ENCODE peak calls at places on chromosomes 11 and 22, in eight cellular contexts. J is brain microvascular endothelial cell; E is CD4-positive, alpha-beta memory T cell; P is AG04450; W is lung; N is cardiac muscle cell; L is NCI-H1417; C is C1 segment of cervical spinal cord. H is an unnamed sample.

GRCh38 chr11:11472096-11472495 is 119.0 kb upstream of the CSNK2A3 start:
- DNase-seq in J (no peak), E (no peak), P (no peak), W (no peak), N (no peak), L (no peak), C (no peak), H (no peak)

GRCh38 chr22:45680932-45681700 is 9.5 kb downstream of the ATXN10 start:
- DNase-seq in J (peak), E (no peak), P (peak), W (no peak), N (peak), L (no peak), C (no peak), H (no peak)

GRCh38 chr11:101442936-101443521 is 140.8 kb downstream of the TRPC6 start:
- DNase-seq in J (no peak), E (no peak), P (no peak), W (no peak), N (no peak), L (no peak), C (no peak), H (no peak)

GRCh38 chr11:100761806-100762205 is 74.7 kb downstream of the ARHGAP42 start:
- DNase-seq in J (no peak), E (no peak), P (no peak), W (no peak), N (no peak), L (no peak), C (no peak), H (no peak)

GRCh38 chr22:46469701-46470100 is 67.7 kb downstream of the CELSR1 start:
- DNase-seq in J (no peak), E (no peak), P (no peak), W (no peak), N (no peak), L (no peak), C (no peak), H (no peak)

GRCh38 chr11:27977031-27977430 is 130.9 kb downstream of the KIF18A start:
- DNase-seq in J (peak), E (no peak), P (no peak), W (no peak), N (peak), L (no peak), C (no peak), H (no peak)

GRCh38 chr11:70763606-70764005 is 365.3 kb downstream of the CTTN start:
- DNase-seq in J (no peak), E (no peak), P (no peak), W (no peak), N (no peak), L (no peak), C (no peak), H (no peak)

GRCh38 chr11:1878134-1879031 is 13.3 kb downstream of the PRR33 start:
- DNase-seq in J (no peak), E (no peak), P (no peak), W (no peak), N (no peak), L (no peak), C (no peak), H (no peak)

GRCh38 chr11:12234216-12234615 is 123.8 kb downstream of the MICAL2 start:
- DNase-seq in J (no peak), E (no peak), P (no peak), W (no peak), N (peak), L (no peak), C (no peak), H (no peak)

GRCh38 chr11:75279273-75279672 is 38.7 kb downstream of the TPBGL start:
- DNase-seq in J (no peak), E (no peak), P (no peak), W (no peak), N (no peak), L (no peak), C (no peak), H (no peak)

GRCh38 chr11:2077061-2077802 is 62.0 kb downstream of the IGF2 start:
- DNase-seq in J (peak), E (no peak), P (no peak), W (no peak), N (peak), L (no peak), C (no peak), H (no peak)

GRCh38 chr11:2271327-2272240 is 1.2 kb upstream of the ASCL2 start:
- DNase-seq in J (no peak), E (no peak), P (no peak), W (peak), N (no peak), L (no peak), C (no peak), H (peak)

GRCh38 chr11:75100314-75100713 is 3.6 kb upstream of the OR2AT4 start:
- DNase-seq in J (peak), E (no peak), P (peak), W (no peak), N (peak), L (no peak), C (no peak), H (no peak)

GRCh38 chr11:124080319-124081001 is 34.8 kb upstream of the VWA5A start:
- DNase-seq in J (no peak), E (no peak), P (no peak), W (no peak), N (no peak), L (no peak), C (no peak), H (no peak)

GRCh38 chr22:38108561-38109319 is 1.7 kb downstream of the BAIAP2L2 start:
- DNase-seq in J (no peak), E (no peak), P (no peak), W (no peak), N (no peak), L (no peak), C (no peak), H (no peak)

GRCh38 chr11:36436589-36436988 is 73.5 kb downstream of the TRAF6 start:
- DNase-seq in J (no peak), E (no peak), P (no peak), W (no peak), N (no peak), L (no peak), C (no peak), H (no peak)

GRCh38 chr11:83092488-83093384 is 21.0 kb upstream of the RAB30 start:
- DNase-seq in J (no peak), E (no peak), P (no peak), W (no peak), N (no peak), L (no peak), C (no peak), H (no peak)

GRCh38 chr22:17866127-17866526 is 91.9 kb upstream of the BID start:
- DNase-seq in J (no peak), E (no peak), P (no peak), W (no peak), N (no peak), L (no peak), C (peak), H (no peak)

GRCh38 chr11:86360775-86361395 is 13.8 kb upstream of the CCDC81 start:
- DNase-seq in J (peak), E (no peak), P (peak), W (no peak), N (peak), L (no peak), C (no peak), H (no peak)

GRCh38 chr11:134231958-134232674 is 7.6 kb downstream of the VPS26B start:
- DNase-seq in J (no peak), E (no peak), P (no peak), W (no peak), N (no peak), L (no peak), C (no peak), H (no peak)

GRCh38 chr11:12787847-12788246 is 113.6 kb downstream of the TEAD1 start:
- DNase-seq in J (peak), E (no peak), P (no peak), W (no peak), N (peak), L (no peak), C (no peak), H (no peak)

GRCh38 chr11:62664405-62665074 is 470 bp downstream of the C11orf98 start:
- DNase-seq in J (no peak), E (no peak), P (no peak), W (peak), N (peak), L (peak), C (no peak), H (no peak)

H was measured in type B pancreatic cell.